ENCODE peak calls at places on chromosomes 1 and 21, in ten cellular contexts. One of them, this sample, is unnamed.

GRCh38 chr1:155044812-155045690 is 6.1 kb upstream of the ADAM15 start:
- DNase-seq in OCI-M1: peak; percentile 93
- DNase-seq in T1000: peak; percentile 27
- DNase-seq in activated CD4-positive, alpha-beta memory T cell treated with anti-CD3 and anti-CD28 coated beads for 36 hours: peak; percentile 76
- DNase-seq in WTC11: peak; percentile 77
- DNase-seq in sigmoid colon: peak; percentile 85
- DNase-seq in stimulated activated CD4-positive, alpha-beta T cell treated with anti-CD3 and anti-CD28 coated beads, TNF-alpha, amount 100 ng/mL, for 48 hours: no peak
- DNase-seq in NCI-H187: no peak
- DNase-seq in cardiac muscle cell: peak; percentile 88
- DNase-seq in activated naive CD4-positive, alpha-beta T cell treated with Interleukin-2 at 50 U/mL for 16 hours: peak; percentile 64
- DNase-seq in this sample: peak; percentile 88

GRCh38 chr1:77476460-77476859 is 194.6 kb downstream of the AK5 start:
- DNase-seq in OCI-M1: no peak
- DNase-seq in T1000: no peak
- DNase-seq in activated CD4-positive, alpha-beta memory T cell treated with anti-CD3 and anti-CD28 coated beads for 36 hours: no peak
- DNase-seq in WTC11: no peak
- DNase-seq in sigmoid colon: no peak
- DNase-seq in stimulated activated CD4-positive, alpha-beta T cell treated with anti-CD3 and anti-CD28 coated beads, TNF-alpha, amount 100 ng/mL, for 48 hours: no peak
- DNase-seq in NCI-H187: no peak
- DNase-seq in cardiac muscle cell: no peak
- DNase-seq in activated naive CD4-positive, alpha-beta T cell treated with Interleukin-2 at 50 U/mL for 16 hours: no peak
- DNase-seq in this sample: no peak

GRCh38 chr21:24093032-24093431 is 1514.2 kb downstream of the MRPL39 start:
- DNase-seq in OCI-M1: no peak
- DNase-seq in T1000: no peak
- DNase-seq in activated CD4-positive, alpha-beta memory T cell treated with anti-CD3 and anti-CD28 coated beads for 36 hours: no peak
- DNase-seq in WTC11: no peak
- DNase-seq in sigmoid colon: no peak
- DNase-seq in stimulated activated CD4-positive, alpha-beta T cell treated with anti-CD3 and anti-CD28 coated beads, TNF-alpha, amount 100 ng/mL, for 48 hours: no peak
- DNase-seq in NCI-H187: no peak
- DNase-seq in cardiac muscle cell: no peak
- DNase-seq in activated naive CD4-positive, alpha-beta T cell treated with Interleukin-2 at 50 U/mL for 16 hours: no peak
- DNase-seq in this sample: no peak

GRCh38 chr1:45721207-45721606 is 29.2 kb downstream of the IPP start:
- DNase-seq in OCI-M1: no peak
- DNase-seq in T1000: no peak
- DNase-seq in activated CD4-positive, alpha-beta memory T cell treated with anti-CD3 and anti-CD28 coated beads for 36 hours: no peak
- DNase-seq in WTC11: no peak
- DNase-seq in sigmoid colon: no peak
- DNase-seq in stimulated activated CD4-positive, alpha-beta T cell treated with anti-CD3 and anti-CD28 coated beads, TNF-alpha, amount 100 ng/mL, for 48 hours: no peak
- DNase-seq in NCI-H187: no peak
- DNase-seq in cardiac muscle cell: peak; percentile 33
- DNase-seq in activated naive CD4-positive, alpha-beta T cell treated with Interleukin-2 at 50 U/mL for 16 hours: no peak
- DNase-seq in this sample: no peak

GRCh38 chr21:37496972-37497371 is 130.4 kb downstream of the DYRK1A start:
- DNase-seq in OCI-M1: peak; percentile 23
- DNase-seq in T1000: no peak
- DNase-seq in activated CD4-positive, alpha-beta memory T cell treated with anti-CD3 and anti-CD28 coated beads for 36 hours: no peak
- DNase-seq in WTC11: no peak
- DNase-seq in sigmoid colon: no peak
- DNase-seq in stimulated activated CD4-positive, alpha-beta T cell treated with anti-CD3 and anti-CD28 coated beads, TNF-alpha, amount 100 ng/mL, for 48 hours: no peak
- DNase-seq in NCI-H187: no peak
- DNase-seq in cardiac muscle cell: peak; percentile 15
- DNase-seq in activated naive CD4-positive, alpha-beta T cell treated with Interleukin-2 at 50 U/mL for 16 hours: no peak
- DNase-seq in this sample: peak; percentile 16

GRCh38 chr21:26801524-26801923 is 43.7 kb downstream of the ADAMTS1 start:
- DNase-seq in OCI-M1: no peak
- DNase-seq in T1000: no peak
- DNase-seq in activated CD4-positive, alpha-beta memory T cell treated with anti-CD3 and anti-CD28 coated beads for 36 hours: no peak
- DNase-seq in WTC11: no peak
- DNase-seq in sigmoid colon: no peak
- DNase-seq in stimulated activated CD4-positive, alpha-beta T cell treated with anti-CD3 and anti-CD28 coated beads, TNF-alpha, amount 100 ng/mL, for 48 hours: no peak
- DNase-seq in NCI-H187: no peak
- DNase-seq in cardiac muscle cell: peak; percentile 95
- DNase-seq in activated naive CD4-positive, alpha-beta T cell treated with Interleukin-2 at 50 U/mL for 16 hours: no peak
- DNase-seq in this sample: no peak

GRCh38 chr1:172359531-172359991 is 60.9 kb upstream of the C1orf105 start:
- DNase-seq in OCI-M1: no peak
- DNase-seq in T1000: no peak
- DNase-seq in activated CD4-positive, alpha-beta memory T cell treated with anti-CD3 and anti-CD28 coated beads for 36 hours: no peak
- DNase-seq in WTC11: no peak
- DNase-seq in sigmoid colon: no peak
- DNase-seq in stimulated activated CD4-positive, alpha-beta T cell treated with anti-CD3 and anti-CD28 coated beads, TNF-alpha, amount 100 ng/mL, for 48 hours: no peak
- DNase-seq in NCI-H187: no peak
- DNase-seq in cardiac muscle cell: peak; percentile 76
- DNase-seq in activated naive CD4-positive, alpha-beta T cell treated with Interleukin-2 at 50 U/mL for 16 hours: no peak
- DNase-seq in this sample: peak; percentile 18

GRCh38 chr1:8040586-8040985 is 14.5 kb upstream of the ERRFI1 start:
- DNase-seq in OCI-M1: no peak
- DNase-seq in T1000: peak; percentile 79
- DNase-seq in activated CD4-positive, alpha-beta memory T cell treated with anti-CD3 and anti-CD28 coated beads for 36 hours: no peak
- DNase-seq in WTC11: no peak
- DNase-seq in sigmoid colon: peak; percentile 92
- DNase-seq in stimulated activated CD4-positive, alpha-beta T cell treated with anti-CD3 and anti-CD28 coated beads, TNF-alpha, amount 100 ng/mL, for 48 hours: no peak
- DNase-seq in NCI-H187: no peak
- DNase-seq in cardiac muscle cell: peak; percentile 98
- DNase-seq in activated naive CD4-positive, alpha-beta T cell treated with Interleukin-2 at 50 U/mL for 16 hours: no peak
- DNase-seq in this sample: no peak

GRCh38 chr1:35777109-35777508 is 7.3 kb upstream of the CLSPN start:
- DNase-seq in OCI-M1: no peak
- DNase-seq in T1000: no peak
- DNase-seq in activated CD4-positive, alpha-beta memory T cell treated with anti-CD3 and anti-CD28 coated beads for 36 hours: no peak
- DNase-seq in WTC11: no peak
- DNase-seq in sigmoid colon: no peak
- DNase-seq in stimulated activated CD4-positive, alpha-beta T cell treated with anti-CD3 and anti-CD28 coated beads, TNF-alpha, amount 100 ng/mL, for 48 hours: no peak
- DNase-seq in NCI-H187: no peak
- DNase-seq in cardiac muscle cell: no peak
- DNase-seq in activated naive CD4-positive, alpha-beta T cell treated with Interleukin-2 at 50 U/mL for 16 hours: no peak
- DNase-seq in this sample: no peak

GRCh38 chr21:31191553-31191952 is 152.5 kb downstream of the TIAM1 start:
- DNase-seq in OCI-M1: no peak
- DNase-seq in T1000: no peak
- DNase-seq in activated CD4-positive, alpha-beta memory T cell treated with anti-CD3 and anti-CD28 coated beads for 36 hours: peak; percentile 65
- DNase-seq in WTC11: no peak
- DNase-seq in sigmoid colon: no peak
- DNase-seq in stimulated activated CD4-positive, alpha-beta T cell treated with anti-CD3 and anti-CD28 coated beads, TNF-alpha, amount 100 ng/mL, for 48 hours: no peak
- DNase-seq in NCI-H187: no peak
- DNase-seq in cardiac muscle cell: no peak
- DNase-seq in activated naive CD4-positive, alpha-beta T cell treated with Interleukin-2 at 50 U/mL for 16 hours: peak; percentile 33
- DNase-seq in this sample: no peak

GRCh38 chr1:37177230-37177864 is 143.0 kb upstream of the GRIK3 start:
- DNase-seq in OCI-M1: peak; percentile 30
- DNase-seq in T1000: no peak
- DNase-seq in activated CD4-positive, alpha-beta memory T cell treated with anti-CD3 and anti-CD28 coated beads for 36 hours: peak; percentile 26
- DNase-seq in WTC11: peak; percentile 69
- DNase-seq in sigmoid colon: no peak
- DNase-seq in stimulated activated CD4-positive, alpha-beta T cell treated with anti-CD3 and anti-CD28 coated beads, TNF-alpha, amount 100 ng/mL, for 48 hours: peak; percentile 4
- DNase-seq in NCI-H187: peak; percentile 23
- DNase-seq in cardiac muscle cell: peak; percentile 29
- DNase-seq in activated naive CD4-positive, alpha-beta T cell treated with Interleukin-2 at 50 U/mL for 16 hours: no peak
- DNase-seq in this sample: peak; percentile 23

GRCh38 chr1:233859446-233859845 is 45.0 kb upstream of the SLC35F3 start:
- DNase-seq in OCI-M1: no peak
- DNase-seq in T1000: no peak
- DNase-seq in activated CD4-positive, alpha-beta memory T cell treated with anti-CD3 and anti-CD28 coated beads for 36 hours: no peak
- DNase-seq in WTC11: no peak
- DNase-seq in sigmoid colon: no peak
- DNase-seq in stimulated activated CD4-positive, alpha-beta T cell treated with anti-CD3 and anti-CD28 coated beads, TNF-alpha, amount 100 ng/mL, for 48 hours: no peak
- DNase-seq in NCI-H187: no peak
- DNase-seq in cardiac muscle cell: no peak
- DNase-seq in activated naive CD4-positive, alpha-beta T cell treated with Interleukin-2 at 50 U/mL for 16 hours: no peak
- DNase-seq in this sample: no peak

This sample was measured in KBM-7.